ENCODE peak calls at places on chromosomes 3 and 15, in nine cellular contexts. H, R, E, F, D, O, I, U and V are unnamed samples.

GRCh38 chr3:13465236-13465958 is 14.7 kb upstream of the HDAC11 start:
- DNase-seq in O (no peak), D (no peak), I (no peak), R (no peak), F (no peak), H (no peak), U (no peak), E (no peak), V (no peak)

GRCh38 chr3:104879919-104880318 is 486.8 kb upstream of the ALCAM start:
- DNase-seq in E (no peak), U (no peak), O (no peak), D (peak), I (no peak), R (no peak), H (no peak), F (no peak), V (no peak)

GRCh38 chr3:52407779-52408178 is 37.1 kb downstream of the SEMA3G start:
- DNase-seq in F (no peak), O (no peak), I (no peak), R (no peak), H (no peak), U (no peak), E (no peak), D (no peak), V (no peak)

GRCh38 chr3:156643729-156644389 is 30.5 kb upstream of the TIPARP start:
- DNase-seq in O (no peak), U (no peak), R (no peak), I (no peak), H (peak), E (no peak), D (no peak), F (no peak), V (no peak)

GRCh38 chr15:91866371-91866905 is 12.9 kb downstream of the SLCO3A1 start:
- DNase-seq in O (no peak), E (no peak), I (no peak), F (no peak), H (no peak), R (no peak), D (no peak), U (peak), V (no peak)

GRCh38 chr3:148075829-148076716 is 621.6 kb upstream of the AGTR1 start:
- DNase-seq in D (peak), I (peak), O (no peak), R (peak), E (peak), F (no peak), U (no peak), H (no peak), V (peak)

GRCh38 chr3:177190701-177191100 is 6.6 kb downstream of the TBL1XR1 start:
- DNase-seq in H (no peak), I (no peak), U (no peak), E (no peak), R (peak), D (no peak), O (no peak), F (no peak), V (no peak)

GRCh38 chr15:90060797-90061196 is 41.5 kb downstream of the IDH2 start:
- DNase-seq in D (no peak), F (no peak), O (no peak), E (no peak), H (no peak), U (no peak), I (no peak), R (no peak), V (no peak)

GRCh38 chr15:57172925-57173324 is 203.4 kb upstream of the CGNL1 start:
- DNase-seq in H (no peak), O (no peak), E (no peak), R (no peak), I (no peak), F (no peak), U (no peak), D (no peak), V (no peak)

GRCh38 chr15:49718234-49718633 is 97.4 kb downstream of the DTWD1 start:
- DNase-seq in F (no peak), H (no peak), U (no peak), I (no peak), D (no peak), O (no peak), R (peak), E (no peak), V (no peak)

GRCh38 chr3:36763850-36764703 is at the start of gene DCLK3:
- DNase-seq in F (peak), O (peak), D (no peak), H (peak), E (no peak), I (no peak), U (no peak), R (no peak), V (peak)

GRCh38 chr3:46921871-46922271 is 44.4 kb downstream of the PTH1R start:
- DNase-seq in F (no peak), I (no peak), E (no peak), D (no peak), R (no peak), O (no peak), H (no peak), U (no peak), V (no peak)

GRCh38 chr15:55270301-55270700 is 19.3 kb downstream of the RAB27A start:
- DNase-seq in H (no peak), U (no peak), D (no peak), F (no peak), I (no peak), O (no peak), R (no peak), E (no peak), V (no peak)

GRCh38 chr3:57158813-57159678 is 6.1 kb downstream of the IL17RD start:
- DNase-seq in F (no peak), E (no peak), U (no peak), R (no peak), D (peak), O (no peak), H (no peak), I (no peak), V (no peak)

GRCh38 chr15:60682615-60683014 is 203.7 kb upstream of the ICE2 start:
- DNase-seq in U (no peak), F (no peak), E (no peak), R (no peak), I (no peak), H (no peak), D (no peak), O (no peak), V (no peak)

GRCh38 chr3:120452816-120453215 is 2.0 kb upstream of the FSTL1 start:
- DNase-seq in O (no peak), D (no peak), E (no peak), U (no peak), R (no peak), F (no peak), H (no peak), I (no peak), V (no peak)

GRCh38 chr3:43892535-43892934 is 201.8 kb downstream of the ABHD5 start:
- DNase-seq in U (no peak), H (peak), O (no peak), E (no peak), R (no peak), D (no peak), I (no peak), F (no peak), V (no peak)

GRCh38 chr3:81718311-81718710 is 43.1 kb downstream of the GBE1 start:
- DNase-seq in U (no peak), F (no peak), H (no peak), E (no peak), O (no peak), R (no peak), D (no peak), I (no peak), V (no peak)

GRCh38 chr3:80688814-80689213 is 921.0 kb upstream of the ROBO1 start:
- DNase-seq in U (peak), O (no peak), H (no peak), I (peak), F (no peak), D (peak), R (no peak), E (no peak), V (no peak)

GRCh38 chr3:126993436-126993835 is 10.5 kb downstream of the PLXNA1 start:
- DNase-seq in H (no peak), F (no peak), I (no peak), R (no peak), O (no peak), E (no peak), D (no peak), U (no peak), V (no peak)

GRCh38 chr3:174441588-174442316 is 417.4 kb upstream of the NAALADL2 start:
- DNase-seq in D (peak), H (no peak), I (no peak), F (no peak), E (no peak), R (no peak), O (no peak), U (no peak), V (peak)

GRCh38 chr3:7847021-7847420 is 654.6 kb upstream of the LMCD1 start:
- DNase-seq in I (no peak), O (no peak), E (no peak), F (no peak), D (no peak), H (no peak), U (no peak), R (no peak), V (no peak)

GRCh38 chr15:51938286-51938685 is 33.3 kb downstream of the LEO1 start:
- DNase-seq in I (no peak), H (no peak), D (peak), E (no peak), F (no peak), U (no peak), O (no peak), R (no peak), V (no peak)

GRCh38 chr3:30689202-30689641 is 82.8 kb downstream of the TGFBR2 start:
- DNase-seq in H (no peak), R (no peak), F (no peak), D (peak), U (peak), I (peak), O (no peak), E (no peak), V (no peak)

GRCh38 chr15:67085237-67085817 is 19.9 kb downstream of the SMAD3 start:
- DNase-seq in U (no peak), H (no peak), E (no peak), F (no peak), O (no peak), R (no peak), D (no peak), I (no peak), V (no peak)

GRCh38 chr15:39391230-39391629 is 189.6 kb upstream of the THBS1 start:
- DNase-seq in H (no peak), O (no peak), I (no peak), F (no peak), E (no peak), U (peak), R (no peak), D (peak), V (no peak)